ENCODE peak calls at places on chromosomes 6 and 20, in eight cellular contexts. D, K, C, I, E, H, O and X are unnamed samples. For H3K4me1, the result is how much of the 10 kb centered on the place peaks cover.

GRCh38 chr20:62370115-62370806 is 3.1 kb upstream of the LAMA5 start:
- DNase-seq in D (no peak), K (peak), C (no peak), I (no peak), E (peak), H (peak), O (no peak), X (peak)

GRCh38 chr6:18022398-18023231 is 35.2 kb upstream of the KIF13A start:
- DNase-seq in D (no peak), K (no peak), C (peak), I (no peak), E (peak), H (peak), O (no peak), X (no peak)

GRCh38 chr20:58160451-58161051 is 67.9 kb downstream of the ANKRD60 start:
- DNase-seq in D (no peak), K (no peak), C (no peak), I (no peak), E (peak), H (no peak), O (no peak), X (no peak)

GRCh38 chr6:107490568-107491058 is 696 bp downstream of the SOBP start:
- DNase-seq in D (no peak), K (no peak), C (no peak), I (no peak), E (no peak), H (no peak), O (peak), X (peak)

GRCh38 chr6:18277181-18278006 is 13.1 kb upstream of the DEK start:
- DNase-seq in D (no peak), K (no peak), C (no peak), I (no peak), E (no peak), H (no peak), O (no peak), X (no peak)

GRCh38 chr20:51319522-51319921 is 223.0 kb downstream of the NFATC2 start:
- DNase-seq in D (no peak), K (no peak), C (no peak), I (no peak), E (no peak), H (no peak), O (no peak), X (no peak)

GRCh38 chr6:45647341-45648138 is 269.8 kb upstream of the SUPT3H start:
- DNase-seq in D (no peak), K (no peak), C (peak), I (no peak), E (peak), H (no peak), O (no peak), X (no peak)

GRCh38 chr6:169171010-169171409 is 82.6 kb downstream of the THBS2 start:
- DNase-seq in D (no peak), K (no peak), C (no peak), I (no peak), E (no peak), H (no peak), O (no peak), X (peak)

GRCh38 chr6:44224978-44225330 is 1.6 kb downstream of the SLC29A1 start:
- DNase-seq in D (no peak), K (no peak), C (no peak), I (no peak), E (no peak), H (no peak), O (no peak), X (no peak)

GRCh38 chr6:44228031-44228430 is 4.6 kb downstream of the SLC29A1 start:
- DNase-seq in D (no peak), K (no peak), C (no peak), I (no peak), E (no peak), H (no peak), O (no peak), X (no peak)

GRCh38 chr6:44225579-44226325 is 2.4 kb downstream of the SLC29A1 start:
- DNase-seq in D (no peak), K (no peak), C (no peak), I (no peak), E (no peak), H (no peak), O (no peak), X (no peak)

GRCh38 chr6:44227138-44227770 is 3.9 kb downstream of the SLC29A1 start:
- DNase-seq in D (no peak), K (no peak), C (no peak), I (no peak), E (no peak), H (no peak), O (no peak), X (peak)

GRCh38 chr6:44226368-44227137 is 3.2 kb downstream of the SLC29A1 start:
- DNase-seq in D (no peak), K (no peak), C (no peak), I (no peak), E (no peak), H (no peak), O (peak), X (peak)
- H3K4me3 ChIP-seq in D (peak), K (peak), C (no peak), I (no peak), E (no peak), H (no peak), O (no peak), X (peak)

GRCh38 chr6:137226682-137227081 is 7.5 kb upstream of the IFNGR1 start:
- DNase-seq in D (no peak), K (no peak), C (no peak), I (no peak), E (no peak), H (no peak), O (no peak), X (no peak)

GRCh38 chr6:137227872-137228302 is 8.7 kb upstream of the IFNGR1 start:
- DNase-seq in D (no peak), K (no peak), C (no peak), I (no peak), E (no peak), H (no peak), O (no peak), X (no peak)

GRCh38 chr6:137231156-137231555 is 12.0 kb upstream of the IFNGR1 start:
- DNase-seq in D (no peak), K (no peak), C (no peak), I (no peak), E (no peak), H (no peak), O (no peak), X (no peak)

GRCh38 chr6:137230547-137230946 is 11.4 kb upstream of the IFNGR1 start:
- DNase-seq in D (no peak), K (no peak), C (no peak), I (no peak), E (no peak), H (no peak), O (no peak), X (peak)

DNA sequence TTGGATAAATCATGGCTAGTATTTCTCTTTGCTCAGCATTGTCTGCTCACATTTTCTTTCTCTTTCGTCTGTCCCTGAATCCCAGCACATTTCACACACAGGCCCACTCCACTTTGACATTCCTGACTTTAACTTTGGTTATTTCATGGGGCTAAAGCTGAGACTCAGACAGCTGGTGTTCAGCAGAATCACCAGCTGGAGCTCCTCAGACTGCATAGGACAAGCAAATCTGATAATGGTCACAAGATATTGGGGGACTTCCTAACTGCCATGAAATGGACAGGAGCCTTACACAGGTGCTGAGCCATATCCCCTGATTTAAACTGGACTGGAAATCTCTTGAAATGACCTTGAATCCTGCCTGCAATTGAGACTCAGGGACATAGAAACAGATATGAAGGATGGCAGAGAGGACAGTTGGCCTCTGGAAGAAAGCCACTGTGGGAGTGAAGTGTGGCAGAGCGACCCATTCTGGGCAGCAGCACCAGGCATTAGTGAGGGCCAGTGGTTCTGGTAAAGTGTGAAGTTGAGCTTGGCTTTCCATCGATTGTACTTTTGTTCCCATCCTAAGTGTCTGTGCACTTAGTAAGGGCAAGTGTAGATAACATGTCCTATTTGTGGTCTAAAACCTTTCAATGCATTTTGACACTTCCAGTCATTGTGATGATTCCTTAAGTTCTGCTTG is 10.0 kb upstream of the IFNGR1 start:
- DNase-seq in D (no peak), K (no peak), C (no peak), I (no peak), E (no peak), H (no peak), O (no peak), X (no peak)
- H3K4me1 ChIP-seq in D (under half), K (half or more), C (under half), I (under half), E (under half), H (under half), O (under half), X (under half)

DNA sequence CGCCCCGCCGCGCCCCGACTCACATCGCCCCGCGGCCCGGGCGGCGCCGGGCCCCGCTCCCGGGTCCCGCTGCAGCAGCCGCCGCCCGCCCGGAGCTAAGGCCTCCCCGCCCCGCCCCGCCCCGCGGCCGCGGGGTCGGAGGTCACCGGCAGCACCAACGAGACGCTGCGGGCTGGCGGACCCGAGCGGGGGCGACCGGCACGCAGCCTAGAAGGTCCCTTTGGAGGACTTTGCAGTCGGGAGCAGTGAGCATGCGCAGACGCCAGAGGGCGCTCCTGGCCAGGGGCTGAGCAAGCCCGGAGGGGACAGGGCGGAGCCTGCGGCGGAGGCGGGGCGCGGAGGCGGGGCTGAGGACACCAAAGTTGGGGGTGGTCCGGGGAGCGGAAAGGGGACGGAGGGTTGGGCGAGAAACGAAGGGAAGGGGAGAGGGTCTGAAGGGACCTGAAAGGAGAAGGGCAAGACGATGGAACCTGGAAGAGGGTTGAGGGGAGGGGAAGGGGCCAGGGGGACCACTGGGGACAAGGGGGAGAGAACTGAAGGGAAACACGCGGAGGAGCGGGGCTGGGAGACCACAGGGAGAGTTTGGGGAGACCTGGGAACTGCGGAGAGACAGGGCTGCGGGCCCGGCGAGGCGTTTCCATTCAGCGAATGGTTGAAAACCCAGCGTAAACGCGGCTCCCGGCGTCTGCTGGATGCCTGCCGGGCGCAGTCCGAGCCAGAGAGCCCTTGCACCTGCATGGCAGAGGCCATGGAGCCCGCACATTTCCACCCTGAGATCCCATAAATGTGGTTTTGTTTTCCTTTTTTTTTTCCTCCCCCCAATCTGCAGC is at the start of gene FRS3:
- DNase-seq in D (peak), K (peak), C (peak), I (peak), E (peak), H (peak), O (peak), X (peak)
- TF ChIP-seq POLR2A in D (peak), K (no peak), C (no peak), I (no peak), E (no peak), H (no peak), O (no peak), X (no peak)

GRCh38 chr6:108565893-108566292 is 5.2 kb downstream of the FOXO3 start:
- DNase-seq in D (peak), K (no peak), C (peak), I (peak), E (peak), H (no peak), O (peak), X (peak)
- H3K4me3 ChIP-seq in D (peak), K (peak), C (no peak), I (no peak), E (no peak), H (no peak), O (no peak), X (no peak)

GRCh38 chr6:137708481-137708880 is 158.6 kb upstream of the TNFAIP3 start:
- DNase-seq in D (no peak), K (no peak), C (no peak), I (no peak), E (no peak), H (no peak), O (no peak), X (no peak)
- H3K4me1 ChIP-seq in D (under half), K (under half), C (under half), I (under half), E (under half), H (under half), O (under half), X (under half)